ENCODE peak calls at places on chromosomes 5 and 9, in eight cellular contexts. K is progenitor cell of endocrine pancreas, R is astrocyte of the spinal cord, O is NCI-H1694 treated with DMSO at 0.1 percent for 48 hours, Z is KG1, D is mucosa of gallbladder, E is iris pigment epithelial cell, P is NCI-H748 treated with DMSO at 0.1 percent for 48 hours. C is an unnamed sample.

GRCh38 chr5:6721442-6721841 is 8.2 kb downstream of the TENT4A start:
- DNase-seq in K (no peak), R (no peak), O (no peak), Z (no peak), D (no peak), E (no peak), P (no peak), C (no peak)

GRCh38 chr5:181223729-181224389 is 778 bp downstream of the TRIM41 start:
- DNase-seq in K (peak; percentile 55), R (no peak), O (no peak), Z (no peak), D (peak; percentile 51), E (no peak), P (no peak), C (no peak)

GRCh38 chr9:2340046-2340760 is 281.4 kb upstream of the VLDLR start:
- DNase-seq in K (no peak), R (no peak), O (no peak), Z (no peak), D (no peak), E (peak; percentile 39), P (no peak), C (no peak)

GRCh38 chr9:15132107-15132506 is 174.9 kb downstream of the TTC39B start:
- DNase-seq in K (no peak), R (no peak), O (no peak), Z (no peak), D (no peak), E (no peak), P (no peak), C (no peak)

GRCh38 chr5:110258460-110258859 is 468.0 kb downstream of the TMEM232 start:
- DNase-seq in K (no peak), R (peak; percentile 68), O (peak; percentile 56), Z (no peak), D (no peak), E (peak; percentile 20), P (no peak), C (no peak)

GRCh38 chr5:91183743-91184142 is 199.4 kb downstream of the ARRDC3 start:
- DNase-seq in K (no peak), R (no peak), O (no peak), Z (no peak), D (no peak), E (no peak), P (no peak), C (no peak)

GRCh38 chr5:6819521-6819920 is 106.3 kb downstream of the TENT4A start:
- DNase-seq in K (no peak), R (no peak), O (peak; percentile 72), Z (no peak), D (no peak), E (no peak), P (peak; percentile 55), C (no peak)

GRCh38 chr9:124399323-124399962 is 15.8 kb downstream of the PSMB7 start:
- DNase-seq in K (no peak), R (peak; percentile 60), O (no peak), Z (no peak), D (peak; percentile 38), E (no peak), P (no peak), C (no peak)